ENCODE peak calls at places on chromosome 10, in eight cellular contexts. E, A, L, D, C, K, Q and Y are unnamed samples.

GRCh38 chr10:3926268-3926667 is 141.3 kb upstream of the KLF6 start:
- DNase-seq in D (no peak), K (no peak), L (no peak), E (no peak), Q (no peak), A (no peak), C (no peak), Y (no peak)

GRCh38 chr10:113094114-113094486 is 144.1 kb downstream of the TCF7L2 start:
- DNase-seq in D (no peak), A (peak), E (no peak), K (no peak), L (no peak), Q (peak), C (no peak), Y (peak)

GRCh38 chr10:114855776-114856543 is 34.4 kb downstream of the FHIP2A start:
- DNase-seq in Q (peak), K (no peak), D (peak), L (no peak), E (no peak), A (no peak), C (no peak), Y (no peak)

GRCh38 chr10:77872151-77872946 is 54.2 kb downstream of the DLG5 start:
- DNase-seq in K (peak), L (no peak), A (no peak), Q (peak), D (peak), C (no peak), E (no peak), Y (no peak)

GRCh38 chr10:62733654-62734293 is 70.7 kb upstream of the ADO start:
- DNase-seq in K (no peak), A (no peak), L (no peak), Q (no peak), E (peak), C (no peak), D (no peak), Y (no peak)

GRCh38 chr10:10798543-10799192 is 219.0 kb upstream of the CELF2 start:
- DNase-seq in E (no peak), Q (no peak), L (no peak), A (no peak), C (peak), K (no peak), D (peak), Y (no peak)

GRCh38 chr10:96311180-96311697 is 7.0 kb downstream of the DNTT start:
- DNase-seq in E (no peak), K (no peak), C (no peak), Q (no peak), D (no peak), L (no peak), A (no peak), Y (no peak)

GRCh38 chr10:33143160-33143728 is 185.2 kb upstream of the ITGB1 start:
- DNase-seq in E (no peak), D (peak), K (no peak), Q (peak), L (no peak), A (peak), C (no peak), Y (no peak)

GRCh38 chr10:78302989-78303854 is 269.6 kb downstream of the RPS24 start:
- DNase-seq in D (peak), K (peak), L (peak), Q (peak), A (peak), E (peak), C (peak), Y (peak)

GRCh38 chr10:78920011-78920410 is 148.8 kb upstream of the ZMIZ1 start:
- DNase-seq in E (no peak), C (no peak), D (no peak), L (no peak), Q (no peak), A (no peak), K (no peak), Y (no peak)

DNA sequence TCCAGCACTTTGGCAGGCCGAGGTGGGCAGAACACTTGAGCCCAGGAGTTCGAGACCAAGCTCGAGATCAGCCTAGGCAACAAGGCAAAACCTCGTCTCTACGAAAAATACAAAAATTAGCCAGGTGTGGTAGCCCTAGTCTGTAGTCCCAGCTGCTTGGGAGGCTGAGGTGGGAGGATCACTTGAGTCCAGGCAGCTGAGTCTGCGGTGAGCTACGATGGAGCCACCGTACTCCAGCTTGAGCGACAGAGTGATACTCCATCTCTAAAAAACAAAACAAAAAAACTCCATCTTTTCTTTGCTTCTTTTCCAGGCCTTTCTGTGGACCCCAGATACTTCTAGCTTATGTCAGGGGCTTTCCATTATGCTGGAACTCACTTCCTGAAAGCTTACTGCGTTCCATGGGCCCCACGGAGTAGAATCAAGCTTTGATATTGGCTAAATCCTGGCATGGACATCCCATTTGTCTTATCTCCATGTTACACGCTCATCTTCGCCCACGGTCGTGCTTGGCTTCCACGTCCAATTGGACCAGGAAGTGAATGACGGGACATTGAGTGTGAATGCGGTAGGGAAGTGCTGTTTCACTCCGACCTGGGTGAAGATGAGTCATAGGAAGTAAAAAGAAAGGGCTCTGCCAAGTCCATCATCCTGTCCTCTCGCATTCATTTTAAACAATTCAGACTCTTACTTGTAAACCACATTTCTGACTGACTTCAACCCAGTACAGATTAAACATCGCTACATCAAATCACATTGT is 45.7 kb downstream of the FAM171A1 start:
- DNase-seq in K (no peak), Q (peak), E (peak), A (no peak), C (no peak), D (peak), L (no peak), Y (no peak)
- TF ChIP-seq CTCF in K (no peak), Q (no peak), E (no peak), A (no peak), C (no peak), D (no peak), L (no peak), Y (no peak)

DNA sequence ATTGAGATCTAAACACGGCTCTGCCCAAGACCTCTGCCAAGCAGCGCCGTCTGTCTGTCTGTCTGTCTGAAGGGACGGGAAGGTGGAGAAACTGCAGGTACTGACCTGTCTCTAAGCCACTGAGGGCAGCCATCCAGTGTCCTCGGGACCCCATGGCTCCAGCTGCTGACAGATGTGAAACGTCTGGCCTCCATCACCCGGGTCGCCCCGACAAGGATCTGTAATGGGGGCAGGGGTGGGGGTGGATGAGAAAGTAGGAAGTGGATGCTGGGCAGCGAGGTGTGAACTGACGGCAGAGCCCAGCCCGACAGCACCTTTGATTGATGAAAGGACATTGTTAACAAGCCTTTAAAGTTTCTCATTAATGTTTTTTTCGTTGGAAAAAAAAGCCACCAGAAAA is 193.1 kb downstream of the EBF3 start:
- DNase-seq in K (no peak), L (no peak), D (no peak), C (no peak), E (no peak), Q (no peak), A (no peak), Y (no peak)
- H3K4me3 ChIP-seq in K (no peak), L (no peak), D (no peak), C (no peak), E (no peak), Q (no peak), A (no peak), Y (no peak)

GRCh38 chr10:97331304-97331703 is 3.2 kb downstream of the FRAT2 start:
- DNase-seq in K (no peak), E (no peak), L (no peak), D (no peak), A (no peak), Q (no peak), C (no peak), Y (no peak)

GRCh38 chr10:97334370-97335175 is at the start of gene FRAT2:
- DNase-seq in K (peak), L (peak), A (peak), E (peak), C (peak), Q (peak), D (peak), Y (peak)

GRCh38 chr10:97333351-97333600 is 1.3 kb downstream of the FRAT2 start:
- DNase-seq in D (peak), K (no peak), A (no peak), L (no peak), Q (peak), E (no peak), C (peak), Y (no peak)

GRCh38 chr10:97333601-97334369 is 744 bp downstream of the FRAT2 start:
- DNase-seq in K (peak), E (peak), Q (peak), C (peak), L (no peak), D (peak), A (no peak), Y (peak)

GRCh38 chr10:97332586-97333350 is 1.8 kb downstream of the FRAT2 start:
- DNase-seq in C (peak), K (peak), D (peak), E (peak), Q (peak), A (peak), L (no peak), Y (no peak)
- TF ChIP-seq CTCF in C (no peak), K (peak), D (peak), E (peak), Q (peak), A (peak), L (no peak), Y (no peak)

GRCh38 chr10:60082341-60083038 is 176.1 kb upstream of the CCDC6 start:
- DNase-seq in Q (no peak), C (no peak), E (no peak), K (no peak), A (no peak), D (peak), L (no peak), Y (no peak)
- H3K4me3 ChIP-seq in Q (no peak), C (no peak), E (no peak), K (no peak), A (no peak), D (no peak), L (peak), Y (no peak)